ENCODE peak calls at places on chromosomes 7 and 10, in ten cellular contexts. Q, X, J, E, C, H, U, W, A and N are unnamed samples. For H3K36me3, the result is how much of the 10 kb centered on the place peaks cover.

GRCh38 chr10:29104661-29105369 is 184.1 kb upstream of the LYZL1 start:
- DNase-seq in Q (no peak), X (peak), J (no peak), E (no peak), C (no peak), H (no peak), U (no peak), W (peak), A (no peak), N (no peak)

GRCh38 chr10:43700306-43700705 is 51.6 kb upstream of the ZNF32 start:
- DNase-seq in Q (no peak), X (no peak), J (no peak), E (no peak), C (no peak), H (no peak), U (no peak), W (no peak), A (peak), N (no peak)

GRCh38 chr10:56596257-56596656 is 235.2 kb upstream of the ZWINT start:
- DNase-seq in Q (no peak), X (no peak), J (no peak), E (no peak), C (no peak), H (no peak), U (no peak), W (no peak), A (no peak), N (no peak)

GRCh38 chr7:95097851-95098250 is 190.5 kb downstream of the PPP1R9A start:
- DNase-seq in Q (no peak), X (no peak), J (no peak), E (no peak), C (no peak), H (no peak), U (no peak), W (no peak), A (no peak), N (no peak)

GRCh38 chr10:35368485-35369048 is 32.3 kb downstream of the CCNY start:
- DNase-seq in Q (peak), X (no peak), J (no peak), E (no peak), C (no peak), H (no peak), U (no peak), W (no peak), A (no peak), N (no peak)

GRCh38 chr10:77601488-77601887 is 36.1 kb downstream of the KCNMA1 start:
- DNase-seq in Q (no peak), X (no peak), J (no peak), E (no peak), C (no peak), H (peak), U (no peak), W (no peak), A (no peak), N (no peak)

GRCh38 chr10:6014241-6014761 is 37.0 kb upstream of the IL15RA start:
- DNase-seq in Q (peak), X (no peak), J (peak), E (peak), C (peak), H (peak), U (peak), W (peak), A (peak), N (peak)

GRCh38 chr10:29377333-29377961 is 88.6 kb downstream of the LYZL1 start:
- DNase-seq in Q (peak), X (no peak), J (peak), E (peak), C (peak), H (peak), U (peak), W (no peak), A (no peak), N (no peak)

GRCh38 chr7:87344446-87344845 is 1.0 kb upstream of the CROT start:
- DNase-seq in Q (no peak), X (no peak), J (peak), E (no peak), C (peak), H (no peak), U (no peak), W (no peak), A (no peak), N (peak)

GRCh38 chr7:6212008-6212407 is 60.4 kb downstream of the CYTH3 start:
- DNase-seq in Q (no peak), X (no peak), J (no peak), E (no peak), C (no peak), H (no peak), U (no peak), W (no peak), A (no peak), N (no peak)

GRCh38 chr10:122478971-122479370 is 17.6 kb downstream of the HTRA1 start:
- DNase-seq in Q (no peak), X (no peak), J (no peak), E (no peak), C (no peak), H (no peak), U (no peak), W (no peak), A (no peak), N (no peak)

DNA sequence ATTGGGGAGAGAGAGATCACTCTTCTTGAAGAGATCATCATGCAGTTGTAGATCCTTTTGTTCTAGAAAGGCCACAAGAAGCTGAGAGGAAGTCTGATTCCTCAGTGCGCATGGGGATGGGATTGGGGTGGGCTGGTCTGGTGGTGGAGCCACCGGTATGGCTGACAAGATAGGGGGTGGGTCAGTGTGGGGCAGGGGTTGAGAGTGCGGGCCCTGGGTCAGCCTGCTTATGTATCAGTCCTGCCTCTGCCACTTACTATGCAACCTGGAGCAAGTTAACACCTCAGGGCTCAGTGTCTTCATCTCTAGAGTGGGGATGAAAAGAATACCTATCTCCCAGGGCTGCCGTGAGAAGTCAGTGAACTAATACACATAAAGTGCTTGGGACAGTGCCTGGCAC is 8.0 kb downstream of the SMARCD3 start:
- DNase-seq in Q (no peak), X (no peak), J (no peak), E (no peak), C (no peak), H (no peak), U (no peak), W (no peak), A (no peak), N (no peak)
- H3K36me3 ChIP-seq in Q (under half), X (under half), J (under half), E (under half), C (under half), H (under half), U (under half), W (under half), A (under half), N (under half)

DNA sequence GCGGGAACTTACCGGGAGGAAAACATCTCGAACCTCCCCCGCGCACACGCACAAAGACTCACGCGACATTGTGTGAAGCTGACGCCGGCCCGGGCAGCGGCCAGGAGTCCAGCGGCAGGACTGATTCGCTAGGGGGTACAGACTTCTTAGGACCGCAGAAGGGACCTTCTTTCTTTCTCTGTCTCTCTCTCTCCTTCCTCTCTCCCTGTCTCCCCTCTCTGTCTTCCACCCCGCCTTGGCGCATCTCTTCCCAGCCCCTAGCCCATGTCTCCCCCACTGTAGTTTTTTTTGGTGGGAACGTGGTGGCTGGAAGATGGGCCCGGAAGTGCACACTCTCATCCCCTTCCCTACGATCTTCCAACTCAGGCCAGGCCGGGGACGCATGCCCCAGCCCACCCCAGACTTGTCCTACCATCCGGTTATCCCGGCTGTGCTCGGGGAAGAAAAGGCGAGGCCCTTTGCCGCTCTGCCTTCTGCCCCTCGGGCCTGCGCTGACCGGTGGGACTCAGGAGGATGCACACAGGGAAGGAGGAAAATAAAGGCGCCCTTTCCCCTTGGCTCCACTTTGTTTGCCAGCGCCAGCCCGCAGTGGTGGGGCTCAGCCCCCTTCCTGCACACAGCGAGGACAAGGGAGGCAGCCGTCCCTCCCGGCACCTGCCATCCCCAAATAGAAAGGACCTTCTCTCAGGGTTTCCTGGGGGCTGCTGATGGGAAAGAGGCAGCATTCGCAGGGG is 1.4 kb downstream of the EN2 start:
- DNase-seq in Q (no peak), X (no peak), J (no peak), E (peak), C (no peak), H (no peak), U (no peak), W (no peak), A (no peak), N (no peak)
- TF ChIP-seq EZH2 in Q (no peak), X (no peak), J (peak), E (peak), C (peak), H (peak), U (no peak), W (peak), A (peak), N (no peak)

DNA sequence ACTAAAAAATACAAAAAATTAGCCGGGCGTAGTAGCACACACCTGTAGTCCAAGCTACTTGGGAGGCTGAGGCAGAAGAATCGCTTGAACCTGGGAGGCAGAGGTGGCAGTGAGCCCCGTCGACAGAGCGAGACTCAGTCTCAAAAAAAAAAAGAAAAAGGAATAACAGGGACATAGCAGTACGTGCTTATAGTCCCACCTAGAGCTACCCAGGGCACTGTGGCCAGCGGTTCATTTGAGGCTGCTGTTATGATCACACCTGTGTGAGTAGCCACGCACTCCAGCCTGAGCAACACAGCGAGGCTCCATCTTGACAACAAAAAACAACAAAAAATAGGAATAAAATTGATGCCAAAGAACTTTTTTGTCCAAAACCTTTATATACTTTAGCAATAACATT is 17.1 kb downstream of the WAPL start:
- DNase-seq in Q (no peak), X (no peak), J (no peak), E (no peak), C (no peak), H (no peak), U (no peak), W (no peak), A (no peak), N (no peak)
- H3K36me3 ChIP-seq in Q (half or more), X (under half), J (under half), E (under half), C (under half), H (under half), U (under half), W (under half), A (under half), N (under half)

GRCh38 chr7:31033674-31034073 is 18.4 kb upstream of the ADCYAP1R1 start:
- DNase-seq in Q (no peak), X (no peak), J (no peak), E (no peak), C (no peak), H (no peak), U (no peak), W (no peak), A (no peak), N (no peak)
- TF ChIP-seq EZH2 in Q (no peak), X (no peak), J (no peak), E (no peak), C (no peak), H (no peak), U (no peak), W (no peak), A (no peak), N (no peak)

GRCh38 chr7:27199820-27200760 is at the start of gene HOXA13:
- DNase-seq in Q (peak), X (peak), J (no peak), E (peak), C (peak), H (peak), U (peak), W (no peak), A (no peak), N (peak)
- H3K36me3 ChIP-seq in Q (under half), X (under half), J (under half), E (under half), C (under half), H (under half), U (under half), W (under half), A (under half), N (under half)

GRCh38 chr10:1520909-1521565 is 216.3 kb downstream of the ADARB2 start:
- DNase-seq in Q (no peak), X (no peak), J (no peak), E (no peak), C (no peak), H (no peak), U (no peak), W (no peak), A (no peak), N (no peak)
- TF ChIP-seq EZH2 in Q (no peak), X (no peak), J (no peak), E (no peak), C (no peak), H (no peak), U (peak), W (no peak), A (no peak), N (no peak)

DNA sequence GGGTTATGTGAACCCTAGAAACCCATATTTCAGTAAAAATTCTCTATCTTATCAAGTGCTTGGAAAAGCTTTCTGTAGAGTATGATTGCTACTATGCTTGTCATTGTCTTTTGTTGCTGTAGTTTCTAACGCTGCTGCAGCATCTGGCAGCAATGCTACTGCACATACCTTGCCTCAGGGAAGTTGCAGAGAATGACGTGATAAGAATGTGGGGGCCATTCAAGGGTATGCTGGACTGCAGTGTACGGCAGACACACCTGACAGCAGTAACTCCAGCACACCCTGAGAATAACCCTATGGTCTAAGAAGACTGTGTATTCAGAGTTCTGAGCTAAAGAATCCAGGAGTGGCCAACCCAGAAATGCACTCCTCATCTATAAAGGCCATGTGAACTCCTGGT is 20.5 kb downstream of the TRIM4 start:
- DNase-seq in Q (no peak), X (no peak), J (no peak), E (no peak), C (no peak), H (no peak), U (no peak), W (no peak), A (no peak), N (no peak)
- H3K36me3 ChIP-seq in Q (under half), X (under half), J (under half), E (under half), C (under half), H (under half), U (under half), W (under half), A (under half), N (under half)

GRCh38 chr7:103987455-103987854 is 2.0 kb downstream of the RELN start:
- DNase-seq in Q (peak), X (no peak), J (no peak), E (no peak), C (no peak), H (no peak), U (no peak), W (peak), A (no peak), N (no peak)

GRCh38 chr7:103989785-103990775 is 622 bp upstream of the RELN start:
- DNase-seq in Q (peak), X (no peak), J (peak), E (peak), C (peak), H (peak), U (no peak), W (peak), A (peak), N (peak)

GRCh38 chr7:103988468-103989199 is 824 bp downstream of the RELN start:
- DNase-seq in Q (peak), X (no peak), J (peak), E (peak), C (peak), H (peak), U (no peak), W (peak), A (peak), N (no peak)

GRCh38 chr7:103990991-103991390 is 1.5 kb upstream of the RELN start:
- DNase-seq in Q (peak), X (no peak), J (no peak), E (no peak), C (no peak), H (no peak), U (no peak), W (peak), A (no peak), N (no peak)

DNA sequence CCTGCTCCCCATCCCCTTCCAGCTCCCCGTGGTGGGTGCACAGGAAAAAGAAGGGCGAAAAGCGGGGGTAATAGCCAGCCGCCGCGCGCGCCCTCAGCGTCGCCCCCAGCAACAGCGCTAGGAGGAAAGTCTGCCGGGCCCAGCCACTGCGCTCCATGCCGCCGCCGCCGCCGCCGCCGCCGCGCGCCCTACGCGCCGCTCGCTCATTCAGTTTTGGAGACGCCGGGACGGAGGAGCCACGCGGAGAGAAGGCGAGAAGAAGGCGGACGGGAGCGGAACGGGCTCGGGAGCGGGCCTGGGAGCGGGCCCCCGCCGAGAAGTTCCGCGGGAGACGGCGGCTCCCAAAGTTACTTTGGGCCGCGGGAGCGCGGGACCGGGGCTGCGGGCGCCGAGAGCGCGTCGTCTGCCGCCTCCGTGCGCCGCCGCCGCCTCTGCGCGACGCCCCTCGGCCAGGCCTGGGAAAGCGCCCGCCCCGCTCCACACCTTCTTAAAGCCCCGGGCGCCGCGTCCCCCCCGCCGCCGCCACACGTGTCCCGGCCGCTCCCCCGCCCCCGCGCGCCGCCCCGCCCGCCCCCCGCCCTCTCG is at the start of gene RELN:
- DNase-seq in Q (peak), X (no peak), J (peak), E (peak), C (peak), H (peak), U (no peak), W (peak), A (peak), N (peak)
- TF ChIP-seq EZH2 in Q (no peak), X (no peak), J (peak), E (no peak), C (no peak), H (no peak), U (no peak), W (no peak), A (no peak), N (no peak)

GRCh38 chr10:101666025-101666424 is 28.9 kb downstream of the FBXW4 start:
- DNase-seq in Q (no peak), X (no peak), J (no peak), E (no peak), C (no peak), H (no peak), U (no peak), W (no peak), A (no peak), N (no peak)
- H3K36me3 ChIP-seq in Q (under half), X (under half), J (under half), E (under half), C (under half), H (under half), U (under half), W (under half), A (under half), N (under half)